ENCODE peak calls at places on chromosomes 11 and 22, in ten cellular contexts. J is RWPE1; O is prostate gland; T is PC-9; Y is HFFc6; B is heart left ventricle; E is cardiac fibroblast; S is AG09309; A is NCI-H2171; P is activated naive CD4-positive, alpha-beta T cell. H is an unnamed sample.

GRCh38 chr11:1746956-1747752 is 3.2 kb downstream of the IFITM10 start:
- DNase-seq in J (no peak), O (no peak), T (no peak), Y (no peak), B (no peak), E (no peak), S (no peak), A (no peak), P (no peak), H (no peak)

GRCh38 chr11:74634537-74634936 is 42.2 kb downstream of the POLD3 start:
- DNase-seq in J (peak; percentile 87), O (no peak), T (peak; percentile 69), Y (peak; percentile 13), B (no peak), E (peak; percentile 57), S (no peak), A (no peak), P (no peak), H (peak; percentile 63)

GRCh38 chr11:130522284-130522961 is 74.0 kb downstream of the ADAMTS15 start:
- DNase-seq in J (peak; percentile 90), O (peak; percentile 33), T (peak; percentile 51), Y (peak; percentile 77), B (peak; percentile 97), E (peak; percentile 95), S (peak; percentile 44), A (no peak), P (no peak), H (peak; percentile 96)

GRCh38 chr11:7688238-7688826 is 15.0 kb upstream of the CYB5R2 start:
- DNase-seq in J (peak; percentile 37), O (no peak), T (no peak), Y (peak; percentile 26), B (no peak), E (peak; percentile 59), S (no peak), A (no peak), P (no peak), H (peak; percentile 57)

GRCh38 chr11:69215216-69215615 is 59.5 kb downstream of the SMIM38 start:
- DNase-seq in J (no peak), O (no peak), T (no peak), Y (no peak), B (no peak), E (no peak), S (no peak), A (no peak), P (no peak), H (peak; percentile 36)

GRCh38 chr22:30514252-30514651 is 8.8 kb upstream of the SEC14L4 start:
- DNase-seq in J (no peak), O (no peak), T (no peak), Y (no peak), B (no peak), E (no peak), S (no peak), A (no peak), P (no peak), H (no peak)

GRCh38 chr11:3669128-3669527 is 2.1 kb downstream of the CHRNA10 start:
- DNase-seq in J (no peak), O (no peak), T (no peak), Y (no peak), B (no peak), E (no peak), S (no peak), A (no peak), P (no peak), H (no peak)

GRCh38 chr11:34570584-34570983 is 50.3 kb upstream of the EHF start:
- DNase-seq in J (no peak), O (peak; percentile 88), T (peak; percentile 87), Y (peak; percentile 13), B (no peak), E (no peak), S (no peak), A (no peak), P (no peak), H (peak; percentile 12)

GRCh38 chr11:117918366-117919255 is 10.6 kb downstream of the TMPRSS13 start:
- DNase-seq in J (no peak), O (no peak), T (no peak), Y (no peak), B (no peak), E (no peak), S (no peak), A (no peak), P (no peak), H (no peak)

GRCh38 chr11:134905513-134905912 is 493.5 kb upstream of the B3GAT1 start:
- DNase-seq in J (no peak), O (no peak), T (no peak), Y (no peak), B (peak; percentile 42), E (no peak), S (no peak), A (no peak), P (no peak), H (no peak)

GRCh38 chr11:12979928-12980689 is 29.0 kb upstream of the RASSF10 start:
- DNase-seq in J (no peak), O (peak; percentile 16), T (no peak), Y (no peak), B (no peak), E (no peak), S (no peak), A (no peak), P (no peak), H (no peak)

GRCh38 chr11:104830080-104830479 is 68.2 kb downstream of the CASP12 start:
- DNase-seq in J (peak; percentile 31), O (no peak), T (peak; percentile 4), Y (no peak), B (no peak), E (peak; percentile 85), S (peak; percentile 42), A (no peak), P (no peak), H (peak; percentile 69)

GRCh38 chr11:111674941-111675340 is 72.7 kb downstream of the SIK2 start:
- DNase-seq in J (no peak), O (no peak), T (no peak), Y (peak; percentile 2), B (no peak), E (no peak), S (no peak), A (no peak), P (no peak), H (no peak)

GRCh38 chr11:77174559-77174958 is 46.5 kb downstream of the MYO7A start:
- DNase-seq in J (no peak), O (no peak), T (no peak), Y (no peak), B (no peak), E (no peak), S (no peak), A (no peak), P (no peak), H (no peak)

GRCh38 chr11:102640946-102641345 is 15.8 kb upstream of the MMP20 start:
- DNase-seq in J (no peak), O (no peak), T (no peak), Y (no peak), B (no peak), E (no peak), S (no peak), A (no peak), P (no peak), H (no peak)

GRCh38 chr11:1703146-1703545 is 6.2 kb downstream of the KRTAP5-6 start:
- DNase-seq in J (no peak), O (no peak), T (no peak), Y (no peak), B (no peak), E (no peak), S (no peak), A (no peak), P (no peak), H (no peak)